ENCODE peak calls at places on chromosomes 16 and 17, in five cellular contexts. P, K, F, S and Q are unnamed samples.

GRCh38 chr16:31078597-31079341 is 4.5 kb downstream of the ZNF646 start:
- DNase-seq in P (no peak), K (no peak), F (no peak), S (no peak), Q (no peak)

GRCh38 chr17:1852327-1852726 is 22.5 kb downstream of the RPA1 start:
- DNase-seq in P (no peak), K (no peak), F (no peak), S (no peak), Q (no peak)

GRCh38 chr17:21041753-21042433 is 918 bp downstream of the USP22 start:
- DNase-seq in P (peak; percentile 71), K (no peak), F (peak; percentile 58), S (peak; percentile 71), Q (peak; percentile 87)

GRCh38 chr17:8894189-8894611 is 26.7 kb upstream of the PIK3R6 start:
- DNase-seq in P (no peak), K (no peak), F (no peak), S (no peak), Q (no peak)

GRCh38 chr16:52680993-52681392 is 134.1 kb upstream of the TOX3 start:
- DNase-seq in P (no peak), K (no peak), F (no peak), S (no peak), Q (no peak)

GRCh38 chr17:82408288-82408937 is 9.7 kb upstream of the HEXD start:
- DNase-seq in P (no peak), K (no peak), F (no peak), S (no peak), Q (no peak)

GRCh38 chr17:81509687-81510523 is 2.7 kb downstream of the ACTG1 start:
- DNase-seq in P (no peak), K (no peak), F (no peak), S (no peak), Q (no peak)

GRCh38 chr17:30924341-30924740 is 2.6 kb downstream of the ADAP2 start:
- DNase-seq in P (no peak), K (no peak), F (no peak), S (no peak), Q (no peak)

GRCh38 chr16:5790512-5790911 is 692.9 kb upstream of the EEF2KMT start:
- DNase-seq in P (no peak), K (no peak), F (no peak), S (no peak), Q (no peak)

GRCh38 chr16:17963185-17963836 is 373.2 kb downstream of the NPIPA8 start:
- DNase-seq in P (no peak), K (peak; percentile 66), F (no peak), S (no peak), Q (no peak)

GRCh38 chr17:40975516-40975915 is 8.6 kb downstream of the KRT40 start:
- DNase-seq in P (no peak), K (no peak), F (no peak), S (no peak), Q (no peak)

GRCh38 chr17:76080207-76080933 is 1.4 kb downstream of the ZACN start:
- DNase-seq in P (no peak), K (no peak), F (no peak), S (no peak), Q (peak; percentile 36)

GRCh38 chr16:57203451-57203850 is 17.3 kb downstream of the RSPRY1 start:
- DNase-seq in P (no peak), K (no peak), F (no peak), S (no peak), Q (no peak)

GRCh38 chr16:22300427-22301071 is 3.3 kb downstream of the POLR3E start:
- DNase-seq in P (peak; percentile 76), K (no peak), F (no peak), S (peak; percentile 58), Q (peak; percentile 50)

GRCh38 chr17:79624658-79625478 is 14.0 kb upstream of the RBFOX3 start:
- DNase-seq in P (no peak), K (no peak), F (no peak), S (no peak), Q (no peak)

GRCh38 chr17:48593840-48594411 is 347 bp upstream of the HOXB5 start:
- DNase-seq in P (peak; percentile 94), K (no peak), F (peak; percentile 51), S (peak; percentile 31), Q (peak; percentile 84)

GRCh38 chr16:49158029-49158642 is 123.5 kb downstream of the CBLN1 start:
- DNase-seq in P (peak; percentile 2), K (no peak), F (no peak), S (peak; percentile 32), Q (peak; percentile 60)

GRCh38 chr16:71746442-71747046 is 22.0 kb upstream of the PHLPP2 start:
- DNase-seq in P (peak; percentile 53), K (no peak), F (no peak), S (peak; percentile 51), Q (peak; percentile 42)

GRCh38 chr16:57667526-57668258 is 414 bp upstream of the ADGRG3 start:
- DNase-seq in P (no peak), K (no peak), F (no peak), S (peak; percentile 91), Q (peak; percentile 72)

GRCh38 chr17:63455417-63455816 is 9.3 kb upstream of the CYB561 start:
- DNase-seq in P (no peak), K (no peak), F (no peak), S (no peak), Q (no peak)

GRCh38 chr17:35731932-35732805 is 730 bp downstream of the RASL10B start:
- DNase-seq in P (no peak), K (no peak), F (no peak), S (no peak), Q (no peak)

DNA sequence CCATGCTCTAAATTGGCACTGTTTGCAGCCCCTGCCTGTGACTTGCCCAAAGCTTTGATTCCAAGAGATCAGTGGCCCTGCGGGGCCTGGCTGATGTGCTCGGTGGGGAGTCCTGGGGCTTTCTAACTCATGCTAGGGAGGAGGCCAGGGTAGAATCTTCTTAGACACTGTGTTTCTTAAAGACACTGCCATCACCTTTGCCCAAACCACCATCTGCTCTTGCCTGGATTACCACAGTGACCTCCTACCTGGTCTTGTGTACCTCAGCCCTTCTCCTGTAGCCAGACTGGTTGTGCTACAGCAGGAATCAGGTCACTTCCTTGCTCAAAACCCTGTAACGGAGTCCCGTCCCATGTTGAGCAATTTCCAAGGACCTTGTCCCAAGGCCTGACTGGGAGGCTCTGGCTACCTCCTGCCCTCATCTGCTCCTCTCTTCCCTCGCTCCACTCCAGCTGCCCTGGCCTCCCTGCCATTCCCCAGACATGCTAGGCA is 71.7 kb downstream of the WWP2 start:
- DNase-seq in P (no peak), K (no peak), F (no peak), S (peak; percentile 53), Q (no peak)
- TF ChIP-seq KDM1A in P (no peak), K (no peak), F (no peak), S (no peak), Q (no peak)

GRCh38 chr16:86685071-86685470 is 106.7 kb downstream of the FOXL1 start:
- DNase-seq in P (no peak), K (no peak), F (no peak), S (no peak), Q (no peak)

GRCh38 chr16:86692476-86692875 is 114.1 kb downstream of the FOXL1 start:
- DNase-seq in P (no peak), K (no peak), F (no peak), S (no peak), Q (no peak)

DNA sequence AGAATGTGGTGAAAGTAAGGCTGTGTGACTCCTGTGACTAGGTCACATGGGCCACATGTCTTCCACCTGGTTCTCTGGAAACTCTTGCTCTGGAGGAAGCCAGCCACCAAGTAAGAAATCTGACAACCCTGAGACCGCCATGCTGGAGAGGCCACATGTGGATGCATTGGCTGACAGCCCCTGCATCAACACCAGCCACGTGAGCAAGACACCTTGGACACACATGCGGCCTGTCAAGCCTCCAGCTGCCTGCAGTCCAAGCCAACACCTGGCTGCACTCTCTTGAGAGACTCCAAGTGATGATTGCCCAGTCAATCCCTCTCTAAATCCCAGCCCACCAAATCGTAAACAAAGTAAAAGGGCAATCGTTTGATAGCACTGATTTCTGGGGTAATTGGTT is 112.6 kb downstream of the FOXL1 start:
- DNase-seq in P (no peak), K (no peak), F (no peak), S (no peak), Q (no peak)
- TF ChIP-seq KDM1A in P (no peak), K (no peak), F (no peak), S (no peak), Q (no peak)

GRCh38 chr17:7130626-7131467 is 16.2 kb upstream of the ASGR2 start:
- DNase-seq in P (no peak), K (no peak), F (no peak), S (no peak), Q (no peak)

GRCh38 chr17:7136266-7136877 is 21.8 kb upstream of the ASGR2 start:
- DNase-seq in P (peak; percentile 72), K (peak; percentile 33), F (no peak), S (peak; percentile 63), Q (peak; percentile 67)

GRCh38 chr17:7132511-7133094 is 18.0 kb upstream of the ASGR2 start:
- DNase-seq in P (no peak), K (peak; percentile 84), F (peak; percentile 63), S (peak; percentile 61), Q (no peak)

GRCh38 chr17:7133916-7134315 is 19.3 kb upstream of the ASGR2 start:
- DNase-seq in P (no peak), K (no peak), F (no peak), S (no peak), Q (no peak)

DNA sequence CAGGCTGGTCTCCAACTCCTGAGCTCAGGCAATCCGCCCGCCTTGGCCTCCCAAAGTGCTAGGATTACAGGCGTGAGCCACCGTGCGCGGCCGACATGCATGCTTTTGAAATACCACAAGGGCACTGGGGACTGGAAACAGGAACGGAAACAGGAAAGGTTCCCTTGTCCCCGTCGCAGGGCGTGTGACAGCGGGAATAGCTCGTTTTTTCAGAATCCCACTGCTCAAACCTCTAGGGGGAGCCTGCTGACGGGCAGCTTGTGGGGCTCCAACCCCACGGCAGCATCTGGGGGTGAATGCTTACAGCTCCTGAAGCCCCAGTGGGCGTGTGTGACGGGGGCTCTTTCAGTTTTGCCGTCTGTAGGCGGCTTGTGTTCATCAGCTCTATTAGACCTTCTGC is 18.8 kb upstream of the ASGR2 start:
- DNase-seq in P (no peak), K (peak; percentile 36), F (no peak), S (peak; percentile 74), Q (peak; percentile 19)
- TF ChIP-seq KDM1A in P (no peak), K (no peak), F (no peak), S (no peak), Q (no peak)

GRCh38 chr16:64147941-64148340 is 973.9 kb downstream of the CDH11 start:
- DNase-seq in P (no peak), K (no peak), F (no peak), S (no peak), Q (no peak)

GRCh38 chr16:64158941-64159588 is 962.8 kb downstream of the CDH11 start:
- DNase-seq in P (no peak), K (no peak), F (no peak), S (peak; percentile 94), Q (no peak)

GRCh38 chr16:64150193-64150592 is 971.7 kb downstream of the CDH11 start:
- DNase-seq in P (no peak), K (no peak), F (no peak), S (no peak), Q (no peak)

GRCh38 chr16:64152010-64152767 is 969.7 kb downstream of the CDH11 start:
- DNase-seq in P (no peak), K (no peak), F (no peak), S (no peak), Q (no peak)

DNA sequence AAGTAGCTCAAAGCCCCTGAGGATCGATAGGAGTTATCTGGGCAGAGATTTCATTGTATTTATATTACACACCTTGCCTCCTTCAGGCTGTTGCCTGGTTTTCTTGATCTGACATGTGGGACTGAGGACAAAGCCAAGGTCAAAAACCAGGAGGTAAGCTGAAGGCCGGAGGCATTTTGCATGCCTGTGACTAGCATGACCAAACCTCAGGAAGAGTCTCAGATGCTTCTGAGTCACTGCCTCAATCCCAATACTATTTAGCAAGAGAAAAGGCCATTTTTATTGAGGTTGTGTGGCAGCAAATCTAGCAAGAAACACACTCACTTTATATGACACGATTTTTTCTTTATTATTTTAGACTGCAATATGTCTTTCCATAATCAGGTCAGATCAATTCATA is 968.1 kb downstream of the CDH11 start:
- DNase-seq in P (no peak), K (no peak), F (no peak), S (no peak), Q (no peak)
- TF ChIP-seq KDM1A in P (no peak), K (no peak), F (no peak), S (no peak), Q (no peak)